ENCODE peak calls at places on chromosome 2, in eight cellular contexts. M is ascending aorta; S is lung; L is SK-N-SH; Q is activated CD8-positive, alpha-beta T cell treated with anti-CD3 and anti-CD28 coated beads for 36 hours; W is GM06990; T is HepG2; D is mesothelial cell of epicardium. F is an unnamed sample.

GRCh38 chr2:106863387-106863786 is 22.6 kb downstream of the ST6GAL2 start:
- DNase-seq in S (no peak), W (no peak), T (no peak), D (no peak), Q (no peak), M (no peak), L (no peak), F (no peak)

GRCh38 chr2:241870611-241871537 is 1.3 kb downstream of the RTP5 start:
- DNase-seq in S (no peak), T (no peak), M (no peak), W (no peak), L (peak; percentile 29), Q (peak; percentile 72), D (no peak), F (no peak)

GRCh38 chr2:71609958-71610357 is 156.6 kb downstream of the DYSF start:
- DNase-seq in L (peak; percentile 56), Q (no peak), S (no peak), W (no peak), M (no peak), D (no peak), T (no peak), F (peak; percentile 62)

GRCh38 chr2:229835601-229836283 is 86.1 kb downstream of the TRIP12 start:
- DNase-seq in D (no peak), Q (no peak), W (no peak), S (no peak), M (no peak), T (no peak), L (no peak), F (no peak)

GRCh38 chr2:21288299-21288698 is 164.5 kb downstream of the TDRD15 start:
- DNase-seq in T (no peak), Q (no peak), W (no peak), D (no peak), L (no peak), S (no peak), M (no peak), F (no peak)

GRCh38 chr2:99656938-99657337 is 167.1 kb upstream of the REV1 start:
- DNase-seq in Q (no peak), T (no peak), M (no peak), W (no peak), S (no peak), L (peak; percentile 60), D (no peak), F (no peak)

GRCh38 chr2:37005118-37005868 is 39.0 kb upstream of the STRN start:
- DNase-seq in Q (no peak), D (no peak), S (no peak), M (no peak), L (peak; percentile 36), T (peak; percentile 33), W (peak; percentile 32), F (peak; percentile 23)

GRCh38 chr2:217703999-217704398 is 298.8 kb downstream of the TNS1 start:
- DNase-seq in W (no peak), D (no peak), T (no peak), L (no peak), S (no peak), M (no peak), Q (no peak), F (no peak)

GRCh38 chr2:1588994-1589611 is 155.2 kb downstream of the PXDN start:
- DNase-seq in W (no peak), Q (no peak), D (no peak), T (no peak), M (no peak), S (no peak), L (no peak), F (no peak)

GRCh38 chr2:27322301-27322765 is 564 bp downstream of the MPV17 start:
- DNase-seq in L (peak; percentile 49), D (no peak), S (no peak), Q (peak; percentile 27), W (no peak), T (no peak), M (no peak), F (no peak)

GRCh38 chr2:170368370-170368769 is 190.4 kb downstream of the MYO3B start:
- DNase-seq in L (no peak), W (no peak), S (no peak), Q (no peak), D (no peak), T (no peak), M (no peak), F (no peak)

GRCh38 chr2:144963031-144963430 is 443.1 kb upstream of the ZEB2 start:
- DNase-seq in Q (no peak), D (no peak), S (no peak), M (no peak), L (no peak), T (no peak), W (no peak), F (no peak)

GRCh38 chr2:144965172-144965571 is 445.3 kb upstream of the ZEB2 start:
- DNase-seq in L (no peak), W (no peak), D (no peak), Q (no peak), T (no peak), M (no peak), S (no peak), F (no peak)

DNA sequence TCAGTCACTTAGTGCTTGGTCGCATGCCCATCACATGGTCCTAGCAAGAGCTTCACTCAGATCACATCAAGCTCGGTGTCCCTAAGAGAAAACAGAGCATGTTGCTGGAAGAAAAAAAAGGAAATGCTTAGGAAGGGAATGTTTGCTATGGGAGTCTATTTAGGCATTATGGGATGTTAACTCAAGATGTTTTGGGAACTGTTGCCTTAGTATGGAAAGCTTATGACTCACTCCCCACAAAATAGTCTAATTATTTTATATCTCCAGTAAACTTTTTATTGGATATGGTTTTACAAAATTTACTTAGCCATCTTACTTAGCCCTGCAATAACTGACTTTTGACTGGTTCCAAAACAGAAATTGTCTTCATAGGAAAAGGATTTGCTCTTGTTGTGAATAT is 439.5 kb upstream of the ZEB2 start:
- DNase-seq in T (no peak), D (no peak), M (no peak), S (no peak), L (no peak), W (no peak), Q (no peak), F (no peak)
- TF ChIP-seq CTCF in T (no peak), D (no peak), M (no peak), S (no peak), L (no peak), W (no peak), Q (no peak), F (no peak)

DNA sequence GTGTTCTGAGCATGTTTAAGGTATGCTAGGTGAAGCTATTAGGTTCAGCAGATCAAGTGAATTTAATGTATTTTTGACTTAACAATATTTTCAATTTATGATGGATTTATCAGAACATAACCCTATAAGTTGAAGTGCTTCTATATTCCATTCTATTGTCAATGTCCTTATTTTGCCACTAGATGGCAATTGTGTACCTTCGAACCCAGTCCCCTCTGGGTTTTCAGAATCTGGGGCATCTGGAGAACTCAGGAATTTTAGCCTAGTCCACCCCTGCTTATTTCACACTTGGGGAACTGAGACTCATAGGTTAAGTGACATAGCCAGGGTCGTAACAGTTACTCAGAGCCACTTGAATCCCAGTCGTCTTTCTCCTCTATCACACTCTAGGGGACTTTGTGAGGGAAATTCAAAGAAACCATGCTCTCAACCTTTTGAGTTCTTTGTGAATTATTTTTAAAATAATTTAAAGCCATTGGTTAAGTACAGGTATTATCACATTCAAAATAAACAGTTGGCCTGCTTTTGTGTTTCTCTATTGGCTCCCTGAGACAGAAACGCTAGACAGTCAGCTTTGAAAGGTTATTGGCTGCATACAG is 144.9 kb downstream of the TTC27 start:
- DNase-seq in S (no peak), D (no peak), Q (no peak), W (no peak), T (peak; percentile 48), L (peak; percentile 75), M (no peak), F (peak; percentile 41)
- TF ChIP-seq CTCF in S (peak; percentile 26), D (peak; percentile 75), Q (peak; percentile 58), W (peak; percentile 63), T (peak; percentile 85), L (peak; percentile 98), M (peak; percentile 55), F (peak; percentile 63)

GRCh38 chr2:85665264-85665937 is 2.6 kb downstream of the SFTPB start:
- DNase-seq in M (no peak), S (no peak), W (no peak), L (no peak), D (no peak), Q (no peak), T (no peak), F (no peak)

GRCh38 chr2:85666016-85666415 is 2.0 kb downstream of the SFTPB start:
- DNase-seq in W (no peak), L (no peak), S (no peak), M (no peak), Q (no peak), D (no peak), T (no peak), F (no peak)

GRCh38 chr2:85662899-85663683 is 4.9 kb downstream of the SFTPB start:
- DNase-seq in W (no peak), T (peak; percentile 15), L (peak; percentile 32), Q (no peak), S (peak; percentile 61), D (no peak), M (no peak), F (no peak)

GRCh38 chr2:85666435-85666924 is 1.5 kb downstream of the SFTPB start:
- DNase-seq in L (no peak), D (no peak), T (no peak), Q (no peak), M (no peak), S (peak; percentile 66), W (no peak), F (no peak)

DNA sequence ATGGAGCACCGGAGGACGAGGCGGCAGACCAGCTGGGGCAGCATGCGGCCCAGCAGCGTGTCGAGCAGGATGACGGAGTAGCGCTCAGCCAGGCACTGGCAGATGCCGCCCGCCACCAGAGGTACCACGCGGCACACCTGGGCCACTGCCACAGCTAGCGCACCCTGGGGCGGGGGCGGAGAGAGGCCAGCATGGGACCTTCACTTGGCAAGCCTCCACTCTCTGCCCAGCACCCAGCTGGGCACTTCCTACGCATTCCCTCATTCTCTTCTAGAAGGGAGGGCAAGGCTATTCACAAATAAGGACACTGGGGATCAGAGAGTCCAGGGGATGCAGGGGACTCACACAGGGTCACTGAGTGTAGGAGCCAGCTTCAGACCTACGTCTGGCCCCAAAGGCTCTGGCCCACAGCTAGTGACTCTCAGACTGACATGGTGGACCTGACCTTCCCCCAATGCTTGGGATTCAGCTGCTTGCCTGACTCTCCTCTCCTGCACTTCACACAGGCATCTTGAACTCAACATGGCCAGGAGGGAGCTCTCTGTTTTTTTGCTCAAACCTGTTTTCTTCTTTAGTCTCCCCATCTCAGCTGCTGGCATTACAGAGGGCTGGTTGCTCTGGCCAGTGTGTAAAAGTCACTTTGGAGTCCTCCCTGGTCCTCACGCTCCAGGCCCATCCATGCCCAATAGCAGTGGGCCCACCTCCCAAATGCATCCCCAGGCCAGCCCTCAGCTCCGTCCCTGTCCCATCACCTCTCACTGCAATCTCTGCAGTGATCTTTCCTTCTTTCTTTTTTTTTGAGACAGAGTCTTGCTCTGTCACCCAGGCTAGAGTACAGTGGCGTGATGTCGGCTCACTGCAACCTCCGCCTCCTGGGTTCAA is 4.1 kb downstream of the SFTPB start:
- DNase-seq in D (no peak), S (no peak), M (no peak), Q (no peak), T (no peak), W (no peak), L (no peak), F (no peak)
- TF ChIP-seq CTCF in D (no peak), S (no peak), M (no peak), Q (no peak), T (no peak), W (no peak), L (no peak), F (no peak)

DNA sequence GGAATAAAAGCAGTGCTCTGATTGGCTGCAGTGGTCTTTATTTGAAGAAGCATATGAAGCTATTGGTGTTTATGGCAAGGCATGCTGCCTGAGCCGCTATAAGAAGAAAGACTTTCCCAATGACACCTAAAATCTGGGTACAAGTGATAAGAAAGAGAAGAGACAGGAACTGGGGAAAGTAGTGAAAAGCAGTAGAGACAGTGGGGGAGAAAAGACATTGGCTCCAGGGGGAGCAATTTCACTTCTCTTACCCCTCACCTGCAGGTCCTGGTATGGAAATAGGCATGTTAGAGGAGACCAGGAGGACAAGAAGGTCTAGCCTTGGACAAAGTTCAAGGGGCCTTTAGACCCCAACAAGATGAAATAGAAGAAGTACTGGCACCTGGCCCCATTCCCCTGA is 47.1 kb downstream of the PLCL1 start:
- DNase-seq in D (no peak), T (peak; percentile 11), W (no peak), L (no peak), S (no peak), Q (peak; percentile 15), M (no peak), F (peak; percentile 10)
- TF ChIP-seq CTCF in D (no peak), T (no peak), W (peak; percentile 41), L (peak; percentile 13), S (no peak), Q (peak; percentile 22), M (no peak), F (peak; percentile 49)

F was measured in GM13977.